ENCODE peak calls at places on chromosomes 2 and 18, in seven cellular contexts. J, T, I, N, U, R and P are unnamed samples.

GRCh38 chr2:160666677-160667061 is 173.1 kb upstream of the RBMS1 start:
- ATAC-seq in J (no peak), I (no peak), R (peak; percentile 45), T (peak; percentile 45), N (peak; percentile 68), U (no peak), P (peak; percentile 32)

GRCh38 chr2:55033076-55033742 is 17.0 kb downstream of the RTN4 start:
- ATAC-seq in U (peak; percentile 96), T (no peak), J (no peak), I (peak; percentile 42), N (peak; percentile 72), R (no peak), P (no peak)

GRCh38 chr2:16683576-16683975 is 17.9 kb upstream of the CYRIA start:
- ATAC-seq in R (no peak), T (no peak), U (peak; percentile 62), I (no peak), N (no peak), J (no peak), P (no peak)

GRCh38 chr18:8800041-8800441 is 94.7 kb downstream of the MTCL1 start:
- ATAC-seq in T (peak; percentile 8), J (peak; percentile 95), R (peak; percentile 8), I (no peak), N (peak; percentile 11), U (no peak), P (peak; percentile 53)

GRCh38 chr2:1147873-1148612 is 197.4 kb downstream of the SNTG2 start:
- ATAC-seq in U (no peak), N (no peak), I (no peak), T (no peak), R (no peak), J (no peak), P (no peak)

GRCh38 chr2:136534817-136535216 is 230.5 kb upstream of the THSD7B start:
- ATAC-seq in N (no peak), J (no peak), T (no peak), I (no peak), R (no peak), U (no peak), P (no peak)

GRCh38 chr2:19754907-19755306 is 146.9 kb downstream of the TTC32 start:
- ATAC-seq in U (no peak), I (no peak), N (no peak), J (no peak), T (no peak), R (no peak), P (no peak)

GRCh38 chr2:237732790-237733349 is 65.7 kb upstream of the RBM44 start:
- ATAC-seq in I (peak; percentile 69), T (no peak), R (no peak), U (no peak), J (peak; percentile 91), N (peak; percentile 45), P (peak; percentile 57)

GRCh38 chr2:65353927-65354326 is 78.5 kb downstream of the SPRED2 start:
- ATAC-seq in I (no peak), T (no peak), N (peak; percentile 42), U (no peak), R (no peak), J (no peak), P (no peak)

GRCh38 chr2:136310005-136310495 is 192.1 kb upstream of the CXCR4 start:
- ATAC-seq in I (no peak), J (no peak), T (no peak), N (no peak), R (no peak), U (peak; percentile 79), P (no peak)

GRCh38 chr2:140801311-140801710 is 1329.5 kb downstream of the LRP1B start:
- ATAC-seq in R (no peak), J (no peak), N (no peak), U (no peak), I (no peak), T (no peak), P (no peak)

GRCh38 chr18:47591429-47591828 is 339.0 kb downstream of the SMAD2 start:
- ATAC-seq in N (no peak), J (no peak), R (no peak), T (no peak), U (no peak), I (no peak), P (no peak)

GRCh38 chr18:46060359-46060841 is 11.7 kb downstream of the PSTPIP2 start:
- ATAC-seq in J (no peak), T (no peak), U (no peak), R (no peak), N (no peak), I (peak; percentile 75), P (no peak)

GRCh38 chr2:197661626-197662025 is 13.8 kb downstream of the RFTN2 start:
- ATAC-seq in U (no peak), R (no peak), T (no peak), N (no peak), I (no peak), J (no peak), P (no peak)

GRCh38 chr18:23260932-23261590 is 125.8 kb downstream of the CABLES1 start:
- ATAC-seq in N (no peak), T (no peak), R (no peak), U (peak; percentile 11), J (no peak), I (no peak), P (no peak)

GRCh38 chr2:3768960-3769765 is 65.8 kb downstream of the DCDC2C start:
- ATAC-seq in R (peak; percentile 65), I (no peak), U (no peak), N (no peak), T (no peak), J (no peak), P (no peak)

GRCh38 chr2:240847817-240848216 is 20.8 kb upstream of the AGXT start:
- ATAC-seq in T (no peak), N (no peak), J (no peak), I (no peak), U (no peak), R (no peak), P (no peak)

GRCh38 chr18:24987933-24988840 is 363.8 kb downstream of the ZNF521 start:
- ATAC-seq in R (no peak), N (peak; percentile 67), I (no peak), U (no peak), T (no peak), J (peak; percentile 79), P (peak; percentile 86)

GRCh38 chr2:80854831-80855230 is 550.3 kb upstream of the LRRTM1 start:
- ATAC-seq in J (no peak), U (no peak), I (no peak), N (no peak), T (no peak), R (no peak), P (no peak)

GRCh38 chr2:152740743-152741328 is 22.4 kb downstream of the ARL6IP6 start:
- ATAC-seq in U (peak; percentile 86), N (peak; percentile 83), R (peak; percentile 85), T (peak; percentile 64), I (peak; percentile 89), J (no peak), P (no peak)

GRCh38 chr18:49001111-49001510 is 50.3 kb upstream of the SMAD7 start:
- ATAC-seq in I (no peak), J (no peak), U (no peak), R (no peak), T (no peak), N (no peak), P (no peak)

GRCh38 chr2:97723156-97724072 is 10.0 kb downstream of the ZAP70 start:
- ATAC-seq in R (no peak), U (no peak), T (no peak), N (no peak), I (no peak), J (no peak), P (no peak)

GRCh38 chr2:11932896-11933295 is 186.5 kb downstream of the LPIN1 start:
- ATAC-seq in J (no peak), R (no peak), T (no peak), U (no peak), I (no peak), N (no peak), P (no peak)

GRCh38 chr2:11936761-11937160 is 190.3 kb downstream of the LPIN1 start:
- ATAC-seq in T (no peak), N (no peak), J (no peak), R (no peak), I (no peak), U (no peak), P (no peak)

GRCh38 chr2:11930211-11930761 is 183.9 kb downstream of the LPIN1 start:
- ATAC-seq in R (no peak), U (peak; percentile 18), T (no peak), I (peak; percentile 15), N (peak; percentile 57), J (no peak), P (no peak)

GRCh38 chr2:11932053-11932512 is 185.7 kb downstream of the LPIN1 start:
- ATAC-seq in R (no peak), I (peak; percentile 87), N (no peak), U (no peak), T (no peak), J (no peak), P (no peak)

DNA sequence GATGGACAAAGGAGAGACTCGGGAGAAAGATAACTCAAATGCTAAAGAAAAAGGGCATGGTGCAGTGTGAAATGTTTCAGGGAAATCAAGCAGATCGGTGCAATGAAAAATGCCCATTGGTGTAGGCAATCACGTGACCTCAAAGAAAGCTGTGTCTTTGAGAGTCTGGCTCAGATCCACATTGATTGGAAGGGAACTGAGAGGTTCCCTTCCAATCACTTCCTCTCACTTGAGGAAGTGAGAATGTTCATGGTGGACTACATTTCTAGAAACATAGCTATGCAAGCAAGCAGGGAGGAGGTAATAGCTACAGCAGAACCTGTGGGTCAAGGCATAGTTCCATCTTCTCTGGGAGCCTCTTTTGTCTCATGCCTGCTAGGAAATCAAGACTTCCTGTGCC is 187.4 kb downstream of the LPIN1 start:
- ATAC-seq in I (no peak), U (peak; percentile 87), J (no peak), T (no peak), N (peak; percentile 29), R (no peak), P (no peak)
- TF ChIP-seq POLR2A in I (no peak), U (no peak), J (no peak), T (no peak), N (no peak), R (no peak), P (no peak)

GRCh38 chr2:168247341-168248305 is at the start of gene STK39:
- ATAC-seq in U (peak; percentile 89), T (peak; percentile 85), N (peak; percentile 95), J (peak; percentile 73), I (peak; percentile 97), R (peak; percentile 90), P (peak; percentile 90)
- TF ChIP-seq POLR2A in U (no peak), T (no peak), N (no peak), J (no peak), I (no peak), R (no peak), P (peak; percentile 30)

DNA sequence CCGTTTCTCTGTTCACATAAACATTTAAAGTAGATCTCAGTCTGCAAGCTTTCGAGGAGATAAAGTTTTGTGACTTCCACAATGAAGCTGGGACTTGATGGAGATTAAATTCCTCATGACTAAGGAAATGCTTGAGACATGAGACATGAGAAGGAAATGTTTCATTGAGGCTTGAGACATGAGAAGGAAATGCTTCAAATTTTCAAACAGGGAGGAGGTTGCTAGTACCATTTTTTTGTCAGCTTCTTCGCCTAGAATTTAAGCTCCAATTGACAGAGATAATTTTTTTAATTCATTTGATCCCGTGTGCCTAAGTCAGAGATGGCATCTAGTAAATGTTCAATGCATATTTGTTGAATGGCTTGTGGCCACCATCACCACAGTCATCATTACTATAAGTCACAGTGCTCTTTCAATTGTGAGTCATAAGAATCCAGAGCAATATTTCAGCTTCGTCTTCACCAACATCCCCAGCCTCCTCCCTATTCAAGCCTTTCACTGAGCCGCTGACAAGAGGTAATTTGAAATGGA is 543 bp upstream of the MARCHF4 start:
- ATAC-seq in I (no peak), R (peak; percentile 20), J (no peak), U (no peak), N (no peak), T (peak; percentile 56), P (no peak)
- TF ChIP-seq POLR2A in I (no peak), R (no peak), J (no peak), U (no peak), N (no peak), T (no peak), P (no peak)

GRCh38 chr2:195659114-195659513 is 2.1 kb downstream of the SLC39A10 start:
- ATAC-seq in R (no peak), U (peak; percentile 22), N (no peak), I (no peak), J (no peak), T (no peak), P (no peak)
- TF ChIP-seq POLR2A in R (no peak), U (no peak), N (no peak), I (no peak), J (no peak), T (no peak), P (no peak)